ENCODE peak calls at places on chromosomes 7 and 10, in ten cellular contexts. One of them, this sample, is unnamed.

GRCh38 chr7:15685358-15686181 is 913 bp downstream of the MEOX2 start:
- DNase-seq in hypothalamus: no peak
- DNase-seq in activated CD4-positive, alpha-beta T cell treated with anti-CD3 and anti-CD28 coated beads for 24 hours: no peak
- DNase-seq in dorsolateral prefrontal cortex: no peak
- DNase-seq in iPS-NIHi11: peak; percentile 29
- DNase-seq in substantia nigra: no peak
- DNase-seq in BJ: peak; percentile 36
- DNase-seq in sigmoid colon: peak; percentile 73
- DNase-seq in M059J: no peak
- DNase-seq in osteocyte: peak; percentile 86
- DNase-seq in this sample: peak; percentile 61

GRCh38 chr7:5344342-5344741 is 61.6 kb downstream of the SLC29A4 start:
- DNase-seq in osteocyte: no peak
- DNase-seq in M059J: no peak
- DNase-seq in dorsolateral prefrontal cortex: no peak
- DNase-seq in sigmoid colon: no peak
- DNase-seq in BJ: no peak
- DNase-seq in hypothalamus: no peak
- DNase-seq in iPS-NIHi11: no peak
- DNase-seq in substantia nigra: no peak
- DNase-seq in activated CD4-positive, alpha-beta T cell treated with anti-CD3 and anti-CD28 coated beads for 24 hours: no peak
- DNase-seq in this sample: no peak

GRCh38 chr10:43444313-43444712 is 7.4 kb downstream of the ZNF487 start:
- DNase-seq in BJ: no peak
- DNase-seq in M059J: no peak
- DNase-seq in iPS-NIHi11: no peak
- DNase-seq in dorsolateral prefrontal cortex: no peak
- DNase-seq in substantia nigra: no peak
- DNase-seq in osteocyte: no peak
- DNase-seq in activated CD4-positive, alpha-beta T cell treated with anti-CD3 and anti-CD28 coated beads for 24 hours: no peak
- DNase-seq in sigmoid colon: peak; percentile 14
- DNase-seq in hypothalamus: no peak
- DNase-seq in this sample: no peak

GRCh38 chr7:29748286-29749099 is 57.8 kb upstream of the WIPF3 start:
- DNase-seq in iPS-NIHi11: no peak
- DNase-seq in dorsolateral prefrontal cortex: no peak
- DNase-seq in osteocyte: no peak
- DNase-seq in sigmoid colon: no peak
- DNase-seq in substantia nigra: peak; percentile 18
- DNase-seq in hypothalamus: no peak
- DNase-seq in BJ: no peak
- DNase-seq in M059J: peak; percentile 52
- DNase-seq in activated CD4-positive, alpha-beta T cell treated with anti-CD3 and anti-CD28 coated beads for 24 hours: no peak
- DNase-seq in this sample: no peak

GRCh38 chr10:84452006-84452405 is 123.6 kb downstream of the CCSER2 start:
- DNase-seq in BJ: no peak
- DNase-seq in iPS-NIHi11: no peak
- DNase-seq in M059J: peak; percentile 2
- DNase-seq in substantia nigra: peak; percentile 81
- DNase-seq in osteocyte: no peak
- DNase-seq in sigmoid colon: no peak
- DNase-seq in hypothalamus: no peak
- DNase-seq in dorsolateral prefrontal cortex: no peak
- DNase-seq in activated CD4-positive, alpha-beta T cell treated with anti-CD3 and anti-CD28 coated beads for 24 hours: no peak
- DNase-seq in this sample: no peak

GRCh38 chr7:146961617-146962016 is 845.0 kb downstream of the CNTNAP2 start:
- DNase-seq in sigmoid colon: no peak
- DNase-seq in BJ: no peak
- DNase-seq in iPS-NIHi11: peak; percentile 6
- DNase-seq in dorsolateral prefrontal cortex: no peak
- DNase-seq in osteocyte: no peak
- DNase-seq in M059J: peak; percentile 17
- DNase-seq in activated CD4-positive, alpha-beta T cell treated with anti-CD3 and anti-CD28 coated beads for 24 hours: no peak
- DNase-seq in substantia nigra: no peak
- DNase-seq in hypothalamus: no peak
- DNase-seq in this sample: peak; percentile 27

GRCh38 chr10:109592391-109592790 is 330.9 kb downstream of the XPNPEP1 start:
- DNase-seq in dorsolateral prefrontal cortex: no peak
- DNase-seq in BJ: no peak
- DNase-seq in activated CD4-positive, alpha-beta T cell treated with anti-CD3 and anti-CD28 coated beads for 24 hours: no peak
- DNase-seq in iPS-NIHi11: no peak
- DNase-seq in M059J: peak; percentile 11
- DNase-seq in substantia nigra: no peak
- DNase-seq in sigmoid colon: no peak
- DNase-seq in osteocyte: no peak
- DNase-seq in hypothalamus: no peak
- DNase-seq in this sample: no peak

GRCh38 chr10:100184426-100185219 is 1.2 kb downstream of the ERLIN1 start:
- DNase-seq in hypothalamus: no peak
- DNase-seq in dorsolateral prefrontal cortex: no peak
- DNase-seq in activated CD4-positive, alpha-beta T cell treated with anti-CD3 and anti-CD28 coated beads for 24 hours: no peak
- DNase-seq in BJ: no peak
- DNase-seq in substantia nigra: no peak
- DNase-seq in iPS-NIHi11: peak; percentile 24
- DNase-seq in sigmoid colon: no peak
- DNase-seq in osteocyte: no peak
- DNase-seq in M059J: peak; percentile 50
- DNase-seq in this sample: peak; percentile 30

GRCh38 chr10:78829570-78829969 is 239.2 kb upstream of the ZMIZ1 start:
- DNase-seq in activated CD4-positive, alpha-beta T cell treated with anti-CD3 and anti-CD28 coated beads for 24 hours: no peak
- DNase-seq in sigmoid colon: no peak
- DNase-seq in iPS-NIHi11: no peak
- DNase-seq in osteocyte: no peak
- DNase-seq in dorsolateral prefrontal cortex: no peak
- DNase-seq in BJ: peak; percentile 39
- DNase-seq in hypothalamus: no peak
- DNase-seq in M059J: peak; percentile 30
- DNase-seq in substantia nigra: no peak
- DNase-seq in this sample: no peak